ENCODE peak calls at places on chromosomes 7 and 10, in seven cellular contexts. One of them, this sample, is unnamed.

GRCh38 chr10:107546986-107547385 is 382.5 kb upstream of the SORCS1 start:
- DNase-seq in transverse colon: no peak
- DNase-seq in H1: no peak
- DNase-seq in GM12891: no peak
- DNase-seq in heart left ventricle: no peak
- DNase-seq in spleen: no peak
- DNase-seq in IMR-90: no peak
- DNase-seq in this sample: no peak

GRCh38 chr10:7932301-7933036 is 114.2 kb downstream of the TAF3 start:
- DNase-seq in transverse colon: no peak
- DNase-seq in H1: no peak
- DNase-seq in GM12891: no peak
- DNase-seq in heart left ventricle: no peak
- DNase-seq in spleen: no peak
- DNase-seq in IMR-90: no peak
- DNase-seq in this sample: no peak

GRCh38 chr10:23073527-23073926 is 21.9 kb upstream of the MSRB2 start:
- DNase-seq in transverse colon: no peak
- DNase-seq in H1: no peak
- DNase-seq in GM12891: no peak
- DNase-seq in heart left ventricle: no peak
- DNase-seq in spleen: no peak
- DNase-seq in IMR-90: no peak
- DNase-seq in this sample: no peak

GRCh38 chr10:12898271-12898670 is 103.2 kb downstream of the CCDC3 start:
- DNase-seq in transverse colon: no peak
- DNase-seq in H1: no peak
- DNase-seq in GM12891: no peak
- DNase-seq in heart left ventricle: no peak
- DNase-seq in spleen: no peak
- DNase-seq in IMR-90: no peak
- DNase-seq in this sample: no peak

GRCh38 chr10:10927608-10928007 is 90.1 kb upstream of the CELF2 start:
- DNase-seq in transverse colon: no peak
- DNase-seq in H1: no peak
- DNase-seq in GM12891: no peak
- DNase-seq in heart left ventricle: no peak
- DNase-seq in spleen: no peak
- DNase-seq in IMR-90: no peak
- DNase-seq in this sample: no peak

GRCh38 chr7:132904209-132904608 is 177.7 kb downstream of the CHCHD3 start:
- DNase-seq in transverse colon: no peak
- DNase-seq in H1: no peak
- DNase-seq in GM12891: no peak
- DNase-seq in heart left ventricle: no peak
- DNase-seq in spleen: no peak
- DNase-seq in IMR-90: no peak
- DNase-seq in this sample: no peak

GRCh38 chr10:18219096-18219495 is 78.9 kb downstream of the CACNB2 start:
- DNase-seq in transverse colon: no peak
- DNase-seq in H1: no peak
- DNase-seq in GM12891: no peak
- DNase-seq in heart left ventricle: no peak
- DNase-seq in spleen: no peak
- DNase-seq in IMR-90: no peak
- DNase-seq in this sample: no peak

GRCh38 chr10:114103286-114103685 is 59.6 kb downstream of the ADRB1 start:
- DNase-seq in transverse colon: no peak
- DNase-seq in H1: no peak
- DNase-seq in GM12891: no peak
- DNase-seq in heart left ventricle: no peak
- DNase-seq in spleen: no peak
- DNase-seq in IMR-90: peak
- DNase-seq in this sample: peak

GRCh38 chr7:39587393-39587792 is 21.2 kb downstream of the YAE1 start:
- DNase-seq in transverse colon: no peak
- DNase-seq in H1: no peak
- DNase-seq in GM12891: no peak
- DNase-seq in heart left ventricle: no peak
- DNase-seq in spleen: no peak
- DNase-seq in IMR-90: peak
- DNase-seq in this sample: no peak

GRCh38 chr10:94133239-94133638 is 139.5 kb downstream of the PLCE1 start:
- DNase-seq in transverse colon: no peak
- DNase-seq in H1: no peak
- DNase-seq in GM12891: no peak
- DNase-seq in heart left ventricle: peak
- DNase-seq in spleen: no peak
- DNase-seq in IMR-90: no peak
- DNase-seq in this sample: no peak

GRCh38 chr7:41134242-41134872 is 568.5 kb downstream of the INHBA start:
- DNase-seq in transverse colon: no peak
- DNase-seq in H1: no peak
- DNase-seq in GM12891: peak
- DNase-seq in heart left ventricle: no peak
- DNase-seq in spleen: no peak
- DNase-seq in IMR-90: peak
- DNase-seq in this sample: no peak

GRCh38 chr7:2231992-2232765 is 566 bp downstream of the MAD1L1 start:
- DNase-seq in transverse colon: no peak
- DNase-seq in H1: no peak
- DNase-seq in GM12891: no peak
- DNase-seq in heart left ventricle: no peak
- DNase-seq in spleen: peak
- DNase-seq in IMR-90: no peak
- DNase-seq in this sample: peak

GRCh38 chr10:17375936-17376584 is 78.3 kb downstream of the ST8SIA6 start:
- DNase-seq in transverse colon: no peak
- DNase-seq in H1: peak
- DNase-seq in GM12891: no peak
- DNase-seq in heart left ventricle: no peak
- DNase-seq in spleen: no peak
- DNase-seq in IMR-90: peak
- DNase-seq in this sample: peak

GRCh38 chr10:13001041-13001886 is at the start of gene CCDC3:
- DNase-seq in transverse colon: no peak
- DNase-seq in H1: peak
- DNase-seq in GM12891: peak
- DNase-seq in heart left ventricle: peak
- DNase-seq in spleen: no peak
- DNase-seq in IMR-90: no peak
- DNase-seq in this sample: no peak

GRCh38 chr7:152313879-152314604 is 121.8 kb downstream of the KMT2C start:
- DNase-seq in transverse colon: no peak
- DNase-seq in H1: no peak
- DNase-seq in GM12891: no peak
- DNase-seq in heart left ventricle: no peak
- DNase-seq in spleen: no peak
- DNase-seq in IMR-90: peak
- DNase-seq in this sample: peak

GRCh38 chr10:110365356-110366143 is 60.8 kb upstream of the SMNDC1 start:
- DNase-seq in transverse colon: no peak
- DNase-seq in H1: no peak
- DNase-seq in GM12891: no peak
- DNase-seq in heart left ventricle: no peak
- DNase-seq in spleen: no peak
- DNase-seq in IMR-90: no peak
- DNase-seq in this sample: no peak

GRCh38 chr10:131937832-131938231 is 37.0 kb downstream of the PPP2R2D start:
- DNase-seq in transverse colon: no peak
- DNase-seq in H1: no peak
- DNase-seq in GM12891: no peak
- DNase-seq in heart left ventricle: peak
- DNase-seq in spleen: peak
- DNase-seq in IMR-90: no peak
- DNase-seq in this sample: no peak

DNA sequence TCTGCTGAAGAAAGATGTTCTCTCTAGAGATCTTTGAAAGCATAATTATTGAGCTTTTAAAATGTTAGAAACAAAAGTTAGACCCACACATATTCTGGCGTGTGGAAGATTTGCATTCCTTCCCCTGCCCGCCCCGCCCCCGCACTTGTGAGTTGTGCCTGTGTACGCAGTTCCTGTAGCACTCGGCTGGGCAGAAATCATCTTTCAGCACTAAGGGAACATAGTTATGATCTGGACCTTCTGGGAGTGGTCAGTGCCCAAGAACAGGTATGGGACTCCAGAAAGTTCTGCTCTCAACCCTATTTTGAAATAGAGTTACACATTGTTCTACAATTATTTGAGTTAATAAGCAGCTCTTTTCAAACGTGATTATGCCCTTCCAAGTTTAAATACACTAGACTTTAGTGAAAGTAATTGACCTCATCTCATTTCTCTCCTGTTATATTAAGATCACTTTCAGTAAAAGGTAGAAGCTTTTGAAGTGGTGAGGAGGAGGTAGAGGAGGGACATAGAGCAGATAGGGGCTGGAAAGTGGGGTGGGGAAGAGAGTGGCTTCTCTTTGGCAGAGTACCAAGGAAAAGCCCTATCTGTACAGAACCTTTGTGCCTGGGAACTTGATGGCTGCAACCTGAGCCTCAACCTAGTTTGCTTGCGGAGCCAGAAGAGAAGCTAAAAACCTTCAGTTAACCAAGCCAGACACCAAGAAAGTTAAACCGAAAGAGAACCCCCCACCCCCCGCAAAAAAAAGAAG is 5.7 kb downstream of the BLVRA start:
- DNase-seq in transverse colon: peak
- DNase-seq in H1: no peak
- DNase-seq in GM12891: peak
- DNase-seq in heart left ventricle: peak
- DNase-seq in spleen: peak
- DNase-seq in IMR-90: no peak
- DNase-seq in this sample: peak
- TF ChIP-seq POLR2A in transverse colon: no peak
- TF ChIP-seq POLR2A in H1: no peak
- TF ChIP-seq POLR2A in GM12891: no peak
- TF ChIP-seq POLR2A in heart left ventricle: no peak
- TF ChIP-seq POLR2A in spleen: no peak
- TF ChIP-seq POLR2A in IMR-90: no peak
- TF ChIP-seq POLR2A in this sample: no peak

GRCh38 chr10:119029613-119030420 is at the start of gene NANOS1:
- DNase-seq in transverse colon: no peak
- DNase-seq in H1: no peak
- DNase-seq in GM12891: no peak
- DNase-seq in heart left ventricle: no peak
- DNase-seq in spleen: peak
- DNase-seq in IMR-90: peak
- DNase-seq in this sample: no peak
- TF ChIP-seq POLR2A in transverse colon: no peak
- TF ChIP-seq POLR2A in H1: no peak
- TF ChIP-seq POLR2A in GM12891: no peak
- TF ChIP-seq POLR2A in heart left ventricle: no peak
- TF ChIP-seq POLR2A in spleen: no peak
- TF ChIP-seq POLR2A in IMR-90: peak
- TF ChIP-seq POLR2A in this sample: no peak

GRCh38 chr10:5668429-5668828 is 2.0 kb upstream of the ASB13 start:
- DNase-seq in transverse colon: no peak
- DNase-seq in H1: no peak
- DNase-seq in GM12891: no peak
- DNase-seq in heart left ventricle: no peak
- DNase-seq in spleen: no peak
- DNase-seq in IMR-90: no peak
- DNase-seq in this sample: no peak

GRCh38 chr10:5665380-5666323 is 743 bp downstream of the ASB13 start:
- DNase-seq in transverse colon: peak
- DNase-seq in H1: no peak
- DNase-seq in GM12891: no peak
- DNase-seq in heart left ventricle: peak
- DNase-seq in spleen: peak
- DNase-seq in IMR-90: no peak
- DNase-seq in this sample: peak

GRCh38 chr10:5669609-5670008 is 3.2 kb upstream of the ASB13 start:
- DNase-seq in transverse colon: no peak
- DNase-seq in H1: no peak
- DNase-seq in GM12891: no peak
- DNase-seq in heart left ventricle: no peak
- DNase-seq in spleen: no peak
- DNase-seq in IMR-90: no peak
- DNase-seq in this sample: peak

GRCh38 chr10:5663692-5664427 is 2.5 kb downstream of the ASB13 start:
- DNase-seq in transverse colon: no peak
- DNase-seq in H1: no peak
- DNase-seq in GM12891: no peak
- DNase-seq in heart left ventricle: no peak
- DNase-seq in spleen: no peak
- DNase-seq in IMR-90: no peak
- DNase-seq in this sample: no peak

GRCh38 chr10:5666324-5667220 is at the start of gene ASB13:
- DNase-seq in transverse colon: peak
- DNase-seq in H1: no peak
- DNase-seq in GM12891: no peak
- DNase-seq in heart left ventricle: peak
- DNase-seq in spleen: peak
- DNase-seq in IMR-90: peak
- DNase-seq in this sample: peak
- TF ChIP-seq POLR2A in transverse colon: no peak
- TF ChIP-seq POLR2A in H1: peak
- TF ChIP-seq POLR2A in GM12891: no peak
- TF ChIP-seq POLR2A in heart left ventricle: no peak
- TF ChIP-seq POLR2A in spleen: no peak
- TF ChIP-seq POLR2A in IMR-90: peak
- TF ChIP-seq POLR2A in this sample: peak

DNA sequence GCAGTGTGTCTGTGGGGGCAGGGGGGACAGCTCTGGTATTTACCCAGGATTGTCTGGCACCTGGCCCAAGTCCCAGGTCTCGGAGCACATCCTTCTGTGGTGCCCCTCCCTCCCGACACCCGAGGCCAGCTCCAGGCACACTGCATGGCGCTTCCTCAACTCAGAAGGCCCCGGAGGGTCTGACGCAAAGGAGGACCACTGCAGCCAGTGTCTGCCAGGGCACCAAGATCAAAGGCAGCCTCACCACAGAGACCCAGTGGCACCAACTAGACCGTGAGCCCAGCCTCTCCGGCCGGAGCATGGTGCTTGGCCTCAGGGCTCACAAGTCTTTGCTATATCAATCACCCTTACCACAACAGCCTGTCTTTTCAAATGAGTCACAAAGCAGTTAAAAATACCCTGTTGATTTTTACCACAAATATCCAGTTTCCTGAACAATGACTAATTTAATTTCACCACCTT is 99.3 kb upstream of the DDC start:
- DNase-seq in transverse colon: no peak
- DNase-seq in H1: no peak
- DNase-seq in GM12891: no peak
- DNase-seq in heart left ventricle: no peak
- DNase-seq in spleen: no peak
- DNase-seq in IMR-90: peak
- DNase-seq in this sample: no peak
- TF ChIP-seq POLR2A in transverse colon: no peak
- TF ChIP-seq POLR2A in H1: no peak
- TF ChIP-seq POLR2A in GM12891: no peak
- TF ChIP-seq POLR2A in heart left ventricle: no peak
- TF ChIP-seq POLR2A in spleen: no peak
- TF ChIP-seq POLR2A in IMR-90: no peak
- TF ChIP-seq POLR2A in this sample: no peak

GRCh38 chr7:122886357-122887081 is at the start of gene CADPS2:
- DNase-seq in transverse colon: peak
- DNase-seq in H1: peak
- DNase-seq in GM12891: peak
- DNase-seq in heart left ventricle: peak
- DNase-seq in spleen: peak
- DNase-seq in IMR-90: peak
- DNase-seq in this sample: peak
- TF ChIP-seq POLR2A in transverse colon: peak
- TF ChIP-seq POLR2A in H1: no peak
- TF ChIP-seq POLR2A in GM12891: no peak
- TF ChIP-seq POLR2A in heart left ventricle: no peak
- TF ChIP-seq POLR2A in spleen: peak
- TF ChIP-seq POLR2A in IMR-90: no peak
- TF ChIP-seq POLR2A in this sample: no peak

This sample was measured in erythroblast.